ENCODE peak calls at places on chromosomes 1 and 21, in nine cellular contexts. B, W, J, O, F, T, L, U and M are unnamed samples.

GRCh38 chr1:6185635-6186382 is 5.7 kb upstream of the CHD5 start:
- DNase-seq in B (no peak), W (no peak), J (no peak), O (no peak), F (peak), T (peak), L (no peak), U (no peak), M (no peak)

GRCh38 chr1:38123356-38123755 is 76.8 kb upstream of the POU3F1 start:
- DNase-seq in B (no peak), W (no peak), J (no peak), O (no peak), F (no peak), T (no peak), L (no peak), U (no peak), M (no peak)

GRCh38 chr1:10514490-10515235 is 39.9 kb downstream of the PEX14 start:
- DNase-seq in B (no peak), W (no peak), J (no peak), O (no peak), F (peak), T (peak), L (no peak), U (no peak), M (no peak)

GRCh38 chr1:46181343-46182260 is 5.3 kb upstream of the P3R3URF start:
- DNase-seq in B (no peak), W (no peak), J (no peak), O (no peak), F (peak), T (no peak), L (no peak), U (no peak), M (no peak)

GRCh38 chr21:26099610-26100219 is 70.9 kb downstream of the APP start:
- DNase-seq in B (no peak), W (no peak), J (no peak), O (no peak), F (peak), T (no peak), L (no peak), U (no peak), M (no peak)

GRCh38 chr21:35743571-35743970 is 316.8 kb downstream of the SETD4 start:
- DNase-seq in B (no peak), W (no peak), J (no peak), O (peak), F (peak), T (no peak), L (no peak), U (no peak), M (no peak)

GRCh38 chr1:76463278-76463677 is 388.7 kb downstream of the ST6GALNAC3 start:
- DNase-seq in B (no peak), W (no peak), J (no peak), O (no peak), F (no peak), T (no peak), L (no peak), U (no peak), M (no peak)

GRCh38 chr1:111422546-111423391 is 4.8 kb downstream of the OVGP1 start:
- DNase-seq in B (no peak), W (no peak), J (peak), O (no peak), F (no peak), T (no peak), L (no peak), U (no peak), M (no peak)

GRCh38 chr1:13667696-13668095 is 32.3 kb upstream of the PRDM2 start:
- DNase-seq in B (no peak), W (no peak), J (no peak), O (no peak), F (no peak), T (no peak), L (no peak), U (no peak), M (no peak)

GRCh38 chr1:154407021-154407865 is 2.1 kb downstream of the IL6R start:
- DNase-seq in B (no peak), W (no peak), J (peak), O (no peak), F (no peak), T (no peak), L (no peak), U (peak), M (no peak)

GRCh38 chr21:41917531-41917930 is 36.3 kb downstream of the C2CD2 start:
- DNase-seq in B (no peak), W (no peak), J (no peak), O (no peak), F (no peak), T (no peak), L (peak), U (no peak), M (no peak)

GRCh38 chr1:228752604-228753132 is 17.4 kb downstream of the RHOU start:
- DNase-seq in B (no peak), W (no peak), J (no peak), O (no peak), F (no peak), T (no peak), L (no peak), U (no peak), M (no peak)

GRCh38 chr1:113459279-113459678 is 69.0 kb downstream of the MAGI3 start:
- DNase-seq in B (no peak), W (no peak), J (no peak), O (no peak), F (peak), T (no peak), L (no peak), U (no peak), M (no peak)

GRCh38 chr21:29092102-29092959 is 18.9 kb upstream of the CCT8 start:
- DNase-seq in B (no peak), W (no peak), J (no peak), O (no peak), F (peak), T (no peak), L (no peak), U (no peak), M (no peak)

GRCh38 chr1:156439771-156440183 is 60.8 kb downstream of the MEF2D start:
- DNase-seq in B (no peak), W (no peak), J (no peak), O (no peak), F (no peak), T (no peak), L (no peak), U (no peak), M (no peak)

GRCh38 chr1:181501612-181502011 is 18.3 kb downstream of the CACNA1E start:
- DNase-seq in B (no peak), W (no peak), J (no peak), O (no peak), F (no peak), T (no peak), L (no peak), U (no peak), M (no peak)

GRCh38 chr1:224380003-224380402 is 23.3 kb downstream of the CNIH4 start:
- DNase-seq in B (peak), W (no peak), J (no peak), O (no peak), F (no peak), T (no peak), L (no peak), U (no peak), M (no peak)

GRCh38 chr1:168437821-168438220 is 106.0 kb downstream of the XCL2 start:
- DNase-seq in B (no peak), W (peak), J (no peak), O (no peak), F (no peak), T (no peak), L (no peak), U (no peak), M (no peak)

GRCh38 chr1:24596401-24596880 is 40.6 kb downstream of the NCMAP start:
- DNase-seq in B (no peak), W (no peak), J (no peak), O (no peak), F (no peak), T (no peak), L (no peak), U (peak), M (no peak)

GRCh38 chr21:32334980-32335471 is 36.4 kb downstream of the MRAP start:
- DNase-seq in B (no peak), W (peak), J (no peak), O (no peak), F (no peak), T (no peak), L (no peak), U (peak), M (no peak)

GRCh38 chr1:177871633-177872562 is 98.0 kb downstream of the SEC16B start:
- DNase-seq in B (no peak), W (no peak), J (peak), O (no peak), F (no peak), T (no peak), L (no peak), U (no peak), M (no peak)

GRCh38 chr1:15153184-15153841 is at the start of gene TMEM51:
- DNase-seq in B (no peak), W (no peak), J (peak), O (no peak), F (peak), T (peak), L (peak), U (peak), M (peak)

GRCh38 chr21:45427331-45428271 is 22.6 kb downstream of the COL18A1 start:
- DNase-seq in B (no peak), W (no peak), J (peak), O (peak), F (peak), T (peak), L (peak), U (peak), M (peak)

GRCh38 chr1:171103862-171104261 is 13.2 kb downstream of the FMO3 start:
- DNase-seq in B (no peak), W (no peak), J (no peak), O (no peak), F (no peak), T (no peak), L (no peak), U (no peak), M (no peak)

GRCh38 chr1:51306950-51307349 is 23.4 kb downstream of the TTC39A start:
- DNase-seq in B (no peak), W (no peak), J (no peak), O (no peak), F (no peak), T (no peak), L (no peak), U (no peak), M (no peak)

GRCh38 chr21:46428987-46429710 is 29.5 kb upstream of the DIP2A start:
- DNase-seq in B (no peak), W (peak), J (no peak), O (no peak), F (no peak), T (no peak), L (no peak), U (no peak), M (no peak)

DNA sequence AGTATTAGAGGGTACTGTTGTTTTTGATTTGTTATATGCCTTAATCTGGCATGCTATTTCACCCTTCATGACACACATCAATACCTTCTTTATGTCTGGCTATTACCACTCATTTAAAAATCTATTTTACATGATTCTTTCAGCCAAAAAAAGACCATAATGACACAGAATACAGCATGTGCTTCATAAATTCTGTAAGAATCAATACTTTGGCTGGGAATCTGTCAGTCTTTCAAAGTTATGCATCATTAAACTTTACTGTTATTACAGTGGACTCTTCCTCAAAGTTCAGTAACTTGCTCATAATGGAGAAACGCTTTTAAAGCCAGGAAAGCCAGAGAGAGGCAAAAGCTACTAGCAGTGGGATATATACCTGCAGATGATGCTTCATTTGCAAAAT is 247.2 kb upstream of the ADGRL2 start:
- DNase-seq in B (no peak), W (no peak), J (no peak), O (no peak), F (no peak), T (no peak), L (no peak), U (no peak), M (no peak)
- TF ChIP-seq CTCF in B (no peak), W (no peak), J (no peak), O (no peak), F (no peak), T (no peak), L (no peak), U (no peak), M (no peak)

GRCh38 chr1:56965916-56966697 is at the start of gene C8B:
- DNase-seq in B (no peak), W (no peak), J (no peak), O (no peak), F (no peak), T (no peak), L (no peak), U (no peak), M (no peak)

GRCh38 chr1:56967355-56967754 is 1.5 kb upstream of the C8B start:
- DNase-seq in B (no peak), W (no peak), J (no peak), O (no peak), F (no peak), T (no peak), L (no peak), U (no peak), M (no peak)

GRCh38 chr1:56968878-56969495 is 3.2 kb upstream of the C8B start:
- DNase-seq in B (no peak), W (no peak), J (no peak), O (no peak), F (no peak), T (no peak), L (no peak), U (no peak), M (no peak)

GRCh38 chr1:56966698-56966999 is 834 bp upstream of the C8B start:
- DNase-seq in B (no peak), W (no peak), J (no peak), O (no peak), F (no peak), T (no peak), L (no peak), U (no peak), M (no peak)

DNA sequence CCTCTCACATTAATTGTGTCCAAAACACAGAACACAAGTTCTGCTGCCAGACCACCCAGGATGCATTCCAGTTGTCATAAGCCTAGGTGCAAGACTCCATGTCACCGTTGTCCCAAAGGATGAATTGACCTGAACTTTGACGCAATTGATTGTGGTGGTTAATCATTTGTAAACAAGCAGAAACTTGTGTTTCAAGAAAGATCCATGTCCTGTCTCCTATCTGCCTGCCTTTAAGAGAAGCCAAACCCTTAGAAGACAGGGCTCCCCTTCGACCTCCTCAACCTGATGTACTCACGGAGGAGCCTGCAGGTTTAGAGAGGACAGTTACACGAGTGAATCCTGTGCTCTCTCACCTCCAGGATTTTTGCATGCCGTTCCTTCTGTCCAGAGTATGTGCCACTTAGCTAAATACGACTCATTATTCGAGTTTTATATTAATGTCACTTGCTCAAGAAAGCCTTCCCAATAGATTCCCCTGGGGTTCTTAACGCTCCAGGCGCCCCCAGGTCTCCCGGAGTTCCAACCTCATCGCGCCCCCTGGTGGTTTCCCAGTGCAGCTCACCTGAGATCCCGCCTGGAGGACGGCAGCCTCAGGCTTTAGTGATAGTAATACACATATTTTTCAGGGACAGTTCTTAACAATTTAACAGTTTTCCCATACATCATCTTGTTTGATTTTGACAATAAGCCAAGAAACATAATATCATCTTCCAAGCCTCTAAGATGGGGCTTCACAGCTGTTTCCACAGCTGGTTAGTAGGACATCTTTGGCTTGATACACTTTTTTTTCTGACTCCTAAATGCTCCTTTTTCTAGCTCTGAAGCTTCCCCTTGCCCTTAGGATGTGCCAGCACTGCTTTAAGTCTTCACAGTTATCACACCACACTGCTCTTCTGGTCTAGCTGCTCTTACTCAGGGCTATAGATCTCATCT is 2.4 kb upstream of the C8B start:
- DNase-seq in B (no peak), W (no peak), J (peak), O (no peak), F (peak), T (peak), L (no peak), U (no peak), M (no peak)
- H3K27ac ChIP-seq in B (no peak), W (no peak), J (no peak), O (no peak), F (no peak), T (no peak), L (no peak), U (no peak), M (no peak)

DNA sequence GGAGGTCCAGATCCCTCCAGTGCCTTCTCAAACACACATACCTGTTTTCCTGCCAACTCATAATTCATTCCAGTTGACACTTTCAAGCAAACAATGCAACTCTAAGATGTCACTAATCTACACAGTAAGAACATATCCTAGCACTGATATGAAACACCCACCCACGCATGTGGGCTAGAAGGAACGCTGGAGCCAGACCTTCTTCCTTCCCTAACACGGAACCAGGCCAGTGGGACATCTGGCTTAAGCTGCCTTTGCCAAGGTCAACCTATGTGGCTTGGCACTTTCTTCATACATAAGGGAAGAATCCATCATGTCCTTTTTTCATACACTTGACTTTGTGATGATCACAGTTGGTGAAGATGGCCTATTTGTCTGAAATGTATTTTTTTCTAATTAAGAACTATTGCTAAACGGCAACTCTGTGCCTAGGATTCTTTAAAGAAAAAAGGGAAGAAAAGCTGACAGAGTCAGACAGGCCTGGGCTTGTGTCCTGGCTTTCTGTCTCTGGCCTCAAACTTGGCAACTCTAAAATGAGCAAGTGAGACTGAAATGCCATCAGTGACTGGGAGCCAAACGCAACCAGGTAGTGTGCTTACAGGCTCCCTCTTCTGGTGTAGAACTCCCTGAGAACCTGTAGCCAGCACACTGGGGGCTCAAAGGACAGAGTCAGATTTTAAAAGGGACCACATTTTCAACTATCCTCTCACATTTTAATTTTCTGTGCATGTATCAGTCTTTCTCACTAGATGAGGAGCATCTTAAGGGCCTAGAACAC is 92.6 kb upstream of the BEND5 start:
- DNase-seq in B (no peak), W (no peak), J (no peak), O (no peak), F (no peak), T (no peak), L (no peak), U (no peak), M (no peak)
- TF ChIP-seq CTCF in B (no peak), W (no peak), J (no peak), O (no peak), F (no peak), T (no peak), L (no peak), U (no peak), M (no peak)

DNA sequence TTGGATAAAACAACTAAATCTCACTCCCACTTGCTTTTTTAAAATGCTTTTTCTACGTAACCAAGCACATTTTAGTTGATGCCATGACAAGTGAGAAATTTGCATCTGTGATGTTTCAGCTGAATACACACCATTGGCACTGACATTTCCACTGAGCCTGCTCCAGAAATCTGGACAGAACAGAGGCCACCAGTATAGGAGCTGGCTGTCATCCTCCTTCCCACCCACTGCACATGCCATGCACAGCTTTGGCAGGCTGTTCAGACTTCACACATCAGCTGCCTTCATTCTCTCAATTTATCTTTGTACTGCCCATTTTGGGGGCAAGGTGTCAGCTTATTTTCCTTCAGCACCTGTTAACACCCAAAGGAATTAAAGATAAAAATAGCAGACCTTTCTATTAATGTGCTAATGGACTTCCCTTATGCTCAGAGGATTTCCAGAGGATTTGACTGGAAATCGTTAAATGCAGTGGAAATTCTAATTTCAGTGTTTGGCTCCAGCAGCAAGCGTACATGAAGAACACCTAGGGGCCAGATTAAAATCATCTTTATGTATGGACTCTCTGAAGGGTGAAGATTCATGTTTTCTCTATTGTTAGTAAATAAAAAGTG is 12.9 kb upstream of the PODN start:
- DNase-seq in B (no peak), W (no peak), J (no peak), O (no peak), F (no peak), T (no peak), L (no peak), U (no peak), M (no peak)
- H3K27ac ChIP-seq in B (no peak), W (peak), J (peak), O (no peak), F (no peak), T (no peak), L (no peak), U (peak), M (peak)